ENCODE peak calls at places on chromosome 9, in ten cellular contexts. Z is stomach, P is HCT116, H is sigmoid colon, A is prostate gland, Q is Peyer's patch, D is A549, S is lower leg skin, V is NB4, Y is breast epithelium. B is an unnamed sample.
A peak's percentile ranks its signal among the peaks of the same experiment; 100 is the strongest.

GRCh38 chr9:107637421-107638420 is 148.2 kb upstream of the KLF4 start:
- DNase-seq in Z (peak; percentile 68), P (no peak), H (peak; percentile 99), A (peak; percentile 61), Q (peak; percentile 75), D (peak; percentile 50), S (peak; percentile 98), V (peak; percentile 79), Y (peak; percentile 77), B (peak; percentile 95)

GRCh38 chr9:130934702-130935659 is 4.1 kb downstream of the FIBCD1 start:
- DNase-seq in Z (no peak), P (no peak), H (no peak), A (no peak), Q (no peak), D (no peak), S (no peak), V (no peak), Y (no peak), B (peak; percentile 80)

GRCh38 chr9:16521868-16522381 is 348.5 kb downstream of the BNC2 start:
- DNase-seq in Z (no peak), P (no peak), H (peak; percentile 73), A (no peak), Q (no peak), D (no peak), S (peak; percentile 86), V (peak; percentile 86), Y (no peak), B (no peak)

GRCh38 chr9:17761984-17762676 is 183.3 kb downstream of the SH3GL2 start:
- DNase-seq in Z (no peak), P (no peak), H (no peak), A (no peak), Q (no peak), D (no peak), S (no peak), V (no peak), Y (no peak), B (no peak)

GRCh38 chr9:127953768-127954505 is 16.3 kb upstream of the DPM2 start:
- DNase-seq in Z (no peak), P (no peak), H (no peak), A (no peak), Q (no peak), D (no peak), S (no peak), V (no peak), Y (no peak), B (no peak)

GRCh38 chr9:137973829-137974416 is 96.3 kb downstream of the CACNA1B start:
- DNase-seq in Z (peak; percentile 9), P (no peak), H (peak; percentile 40), A (no peak), Q (peak; percentile 30), D (no peak), S (no peak), V (no peak), Y (no peak), B (peak; percentile 6)

GRCh38 chr9:99594056-99594780 is 227.5 kb upstream of the NR4A3 start:
- DNase-seq in Z (no peak), P (no peak), H (no peak), A (no peak), Q (no peak), D (no peak), S (no peak), V (no peak), Y (no peak), B (no peak)

GRCh38 chr9:132001550-132001949 is 78.1 kb downstream of the MED27 start:
- DNase-seq in Z (no peak), P (no peak), H (no peak), A (no peak), Q (no peak), D (no peak), S (no peak), V (no peak), Y (no peak), B (no peak)

GRCh38 chr9:20351715-20352114 is 270.6 kb downstream of the MLLT3 start:
- DNase-seq in Z (no peak), P (no peak), H (no peak), A (no peak), Q (no peak), D (no peak), S (no peak), V (no peak), Y (no peak), B (no peak)

GRCh38 chr9:132672413-132672690 is 2.1 kb downstream of the GTF3C4 start:
- DNase-seq in Z (no peak), P (no peak), H (no peak), A (no peak), Q (no peak), D (peak; percentile 12), S (no peak), V (peak; percentile 26), Y (no peak), B (no peak)

GRCh38 chr9:127523312-127523851 is 72.1 kb downstream of the LRSAM1 start:
- DNase-seq in Z (no peak), P (peak; percentile 50), H (no peak), A (no peak), Q (no peak), D (peak; percentile 75), S (no peak), V (peak; percentile 67), Y (no peak), B (no peak)

GRCh38 chr9:125659954-125660353 is 47.1 kb downstream of the MAPKAP1 start:
- DNase-seq in Z (no peak), P (no peak), H (no peak), A (no peak), Q (no peak), D (no peak), S (no peak), V (no peak), Y (no peak), B (no peak)

GRCh38 chr9:72882117-72882775 is 70.6 kb downstream of the ALDH1A1 start:
- DNase-seq in Z (peak; percentile 62), P (no peak), H (peak; percentile 79), A (no peak), Q (no peak), D (no peak), S (no peak), V (no peak), Y (no peak), B (peak; percentile 55)

DNA sequence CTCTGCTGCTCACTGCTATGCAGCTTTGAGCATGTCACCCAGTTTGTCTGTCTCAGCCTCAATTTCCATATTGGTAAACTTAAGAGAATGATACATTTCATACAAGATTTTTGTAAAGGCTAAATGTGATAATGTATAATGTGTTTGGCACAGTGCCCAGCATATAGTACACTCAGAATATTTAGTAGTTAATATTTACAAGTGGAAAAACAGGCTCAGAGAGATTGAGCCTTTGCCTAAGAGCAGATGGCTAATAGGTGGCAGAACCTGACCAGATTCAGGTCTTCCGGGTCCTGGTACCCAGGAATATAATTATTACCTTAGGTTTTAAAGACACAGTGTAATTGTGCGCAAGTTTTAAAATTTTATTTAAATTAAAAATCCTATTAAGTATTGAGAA is 46.8 kb upstream of the KIAA1958 start:
- DNase-seq in Z (no peak), P (no peak), H (no peak), A (no peak), Q (no peak), D (no peak), S (no peak), V (no peak), Y (no peak), B (no peak)
- TF ChIP-seq POLR2A in Z (no peak), P (no peak), H (no peak), A (no peak), Q (no peak), D (no peak), S (no peak), V (no peak), Y (no peak), B (no peak)

DNA sequence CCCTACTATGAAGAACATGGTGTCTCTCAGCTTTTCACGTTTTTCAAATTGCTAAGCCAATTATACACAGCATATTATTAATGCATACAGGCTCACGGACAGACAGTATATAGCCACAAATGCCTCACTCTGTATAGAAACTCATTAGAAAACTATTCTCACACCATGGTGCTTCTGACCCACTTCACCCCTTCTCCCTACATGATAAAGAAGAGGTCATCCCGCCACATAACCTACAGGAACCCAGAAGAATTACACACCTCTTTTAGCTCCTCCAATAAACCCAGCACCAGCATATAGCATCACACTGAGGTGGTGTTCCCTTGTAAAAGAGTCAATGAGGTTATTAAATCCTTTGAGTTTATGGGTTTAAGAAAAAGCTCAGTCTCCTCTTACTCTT is 5.6 kb downstream of the TLE1 start:
- DNase-seq in Z (no peak), P (no peak), H (no peak), A (no peak), Q (no peak), D (no peak), S (no peak), V (no peak), Y (no peak), B (no peak)
- TF ChIP-seq CTCF in Z (no peak), P (no peak), H (no peak), A (no peak), Q (no peak), D (no peak), S (no peak), V (no peak), Y (no peak), B (no peak)

DNA sequence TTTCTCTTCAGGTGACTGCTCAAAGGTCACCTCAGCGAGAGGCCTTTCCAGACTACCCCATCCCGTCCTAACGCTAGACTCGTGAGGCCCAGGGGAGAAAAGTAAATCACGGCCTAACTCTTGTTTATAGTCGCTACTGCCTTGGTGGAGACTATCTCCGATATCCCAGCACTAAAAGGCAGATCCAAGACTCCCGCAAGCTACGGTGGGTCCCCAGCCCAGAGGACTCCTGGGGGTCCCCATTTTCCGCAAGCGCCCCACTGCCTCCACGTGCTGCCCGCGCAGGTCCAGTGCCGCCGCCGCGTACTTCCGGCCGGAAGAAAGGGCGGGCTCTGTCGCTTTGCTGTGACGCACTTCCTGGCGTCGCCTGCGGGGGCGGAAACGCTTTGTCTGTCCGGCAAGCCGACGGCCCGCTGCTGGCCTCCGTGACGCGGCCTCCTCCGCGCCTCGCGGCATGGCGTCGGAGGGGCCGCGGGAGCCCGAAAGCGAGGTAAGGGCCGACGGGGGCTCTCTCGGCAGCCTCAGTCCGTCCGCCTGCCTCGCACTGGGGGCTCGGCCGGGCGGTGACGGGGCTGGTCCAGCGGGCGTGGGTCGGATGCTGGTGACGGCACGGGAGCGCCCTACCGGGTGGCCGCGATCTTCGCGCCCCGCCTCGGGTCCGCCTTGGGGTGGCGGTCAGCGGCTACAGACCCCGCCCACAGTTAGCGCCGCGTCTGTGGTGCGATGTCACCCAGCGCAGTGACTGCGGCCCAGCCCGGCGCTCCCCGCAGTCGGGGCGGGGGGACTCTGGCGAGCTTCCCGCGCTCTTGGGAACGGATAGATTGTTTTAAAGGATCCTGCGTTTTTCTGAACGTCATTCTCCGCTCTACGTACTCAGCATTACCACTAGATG is at the start of gene SECISBP2:
- DNase-seq in Z (peak; percentile 96), P (peak; percentile 87), H (peak; percentile 98), A (peak; percentile 95), Q (peak; percentile 98), D (peak; percentile 96), S (peak; percentile 99), V (peak; percentile 97), Y (peak; percentile 95), B (peak; percentile 95)
- TF ChIP-seq POLR2A in Z (no peak), P (no peak), H (peak; percentile 90), A (peak; percentile 90), Q (peak; percentile 97), D (peak; percentile 74), S (peak; percentile 87), V (peak; percentile 86), Y (peak; percentile 97), B (peak; percentile 63)

DNA sequence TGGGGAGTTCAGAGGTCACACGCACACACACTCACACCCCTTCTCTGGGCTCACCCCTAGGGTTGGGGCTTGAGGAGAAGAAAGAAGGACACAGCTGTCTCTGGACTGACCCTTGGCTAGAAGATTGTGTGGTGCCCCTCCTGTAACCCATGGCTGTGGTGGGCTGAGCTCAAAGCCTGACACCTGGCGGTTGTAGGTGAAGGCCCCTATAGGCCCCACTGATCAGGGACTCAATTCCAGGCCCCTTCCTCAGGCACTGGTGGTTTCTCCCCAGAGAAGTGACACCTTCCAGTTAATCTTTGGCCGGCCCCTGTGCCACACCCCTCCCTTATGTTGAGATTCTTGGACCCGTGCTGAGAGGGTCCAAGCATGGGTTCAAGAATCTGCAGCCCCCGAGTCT is 35.2 kb upstream of the CRB2 start:
- DNase-seq in Z (no peak), P (no peak), H (no peak), A (no peak), Q (no peak), D (no peak), S (no peak), V (no peak), Y (no peak), B (no peak)
- TF ChIP-seq CTCF in Z (no peak), P (no peak), H (no peak), A (no peak), Q (no peak), D (no peak), S (no peak), V (no peak), Y (no peak), B (no peak)

B was measured in testis.